ENCODE peak calls at places on chromosome 6, in five cellular contexts. H is mesenchymal stem cell, Z is spleen, X is thoracic aorta, I is IMR-90. F is an unnamed sample. For H3K4me1, the result is how much of the 10 kb centered on the place peaks cover.

GRCh38 chr6:14046476-14047068 is 71.0 kb upstream of the CD83 start:
- DNase-seq in H (peak), Z (no peak), X (no peak), I (peak), F (no peak)

GRCh38 chr6:150977276-150977675 is 111.8 kb downstream of the MTHFD1L start:
- DNase-seq in H (no peak), Z (no peak), X (no peak), I (no peak), F (no peak)

GRCh38 chr6:142900467-142900961 is 44.5 kb downstream of the HIVEP2 start:
- DNase-seq in H (peak), Z (no peak), X (no peak), I (no peak), F (no peak)

GRCh38 chr6:87772597-87773530 is 70.8 kb upstream of the AKIRIN2 start:
- DNase-seq in H (peak), Z (no peak), X (no peak), I (peak), F (no peak)

GRCh38 chr6:43465978-43466377 is 10.6 kb upstream of the DLK2 start:
- DNase-seq in H (no peak), Z (no peak), X (no peak), I (no peak), F (no peak)

GRCh38 chr6:141482773-141483172 is 650.0 kb upstream of the GJE1 start:
- DNase-seq in H (no peak), Z (no peak), X (no peak), I (peak), F (no peak)

GRCh38 chr6:39153766-39154397 is 38.9 kb upstream of the SAYSD1 start:
- DNase-seq in H (no peak), Z (no peak), X (no peak), I (no peak), F (no peak)

GRCh38 chr6:32154514-32155161 is 697 bp downstream of the PPT2 start:
- DNase-seq in H (peak), Z (peak), X (peak), I (peak), F (peak)

GRCh38 chr6:135323202-135323668 is 142.1 kb downstream of the MYB start:
- DNase-seq in H (no peak), Z (no peak), X (no peak), I (no peak), F (no peak)

GRCh38 chr6:20644667-20645370 is 110.6 kb downstream of the CDKAL1 start:
- DNase-seq in H (no peak), Z (no peak), X (no peak), I (peak), F (no peak)

GRCh38 chr6:138253731-138254130 is 35.4 kb upstream of the PBOV1 start:
- DNase-seq in H (no peak), Z (no peak), X (no peak), I (no peak), F (no peak)

GRCh38 chr6:42805297-42805861 is 23.5 kb downstream of the BICRAL start:
- DNase-seq in H (no peak), Z (no peak), X (no peak), I (no peak), F (no peak)

GRCh38 chr6:72246926-72247325 is 360.6 kb downstream of the RIMS1 start:
- DNase-seq in H (no peak), Z (no peak), X (no peak), I (peak), F (no peak)

GRCh38 chr6:52729594-52729993 is 33.7 kb downstream of the GSTA2 start:
- DNase-seq in H (no peak), Z (no peak), X (no peak), I (no peak), F (no peak)
- H3K4me1 ChIP-seq in H (under half), Z (under half), X (under half), I (under half), F (under half)

DNA sequence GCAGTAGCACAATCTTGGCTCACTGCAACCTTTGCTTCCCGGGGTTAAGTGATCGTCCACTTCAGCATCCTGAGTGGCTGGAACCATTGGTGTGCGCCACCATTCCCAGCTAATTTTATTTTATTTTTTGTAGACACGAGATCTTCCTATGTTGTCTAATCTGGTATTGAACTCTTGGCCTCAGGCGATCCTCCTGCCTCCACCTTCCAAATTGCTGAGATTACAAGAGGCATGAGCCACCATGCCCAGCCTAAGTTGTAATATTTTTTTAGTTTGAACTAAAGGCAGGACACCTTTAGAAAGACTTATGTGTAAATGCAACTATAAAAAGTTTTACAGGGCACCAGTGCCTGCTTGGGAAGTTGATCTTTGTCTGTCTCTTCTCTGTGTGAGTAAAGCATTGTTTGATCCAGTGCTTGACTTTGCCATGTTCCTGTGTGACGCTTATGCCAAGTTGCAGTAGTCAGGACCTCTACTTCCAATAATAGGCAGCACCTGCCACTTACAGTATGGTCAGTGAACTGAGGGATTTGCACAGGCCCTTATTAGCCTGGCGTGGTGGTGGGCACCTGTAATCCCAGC is 46.9 kb downstream of the JARID2 start:
- DNase-seq in H (no peak), Z (no peak), X (no peak), I (no peak), F (no peak)
- H3K4me1 ChIP-seq in H (under half), Z (under half), X (under half), I (under half), F (under half)

DNA sequence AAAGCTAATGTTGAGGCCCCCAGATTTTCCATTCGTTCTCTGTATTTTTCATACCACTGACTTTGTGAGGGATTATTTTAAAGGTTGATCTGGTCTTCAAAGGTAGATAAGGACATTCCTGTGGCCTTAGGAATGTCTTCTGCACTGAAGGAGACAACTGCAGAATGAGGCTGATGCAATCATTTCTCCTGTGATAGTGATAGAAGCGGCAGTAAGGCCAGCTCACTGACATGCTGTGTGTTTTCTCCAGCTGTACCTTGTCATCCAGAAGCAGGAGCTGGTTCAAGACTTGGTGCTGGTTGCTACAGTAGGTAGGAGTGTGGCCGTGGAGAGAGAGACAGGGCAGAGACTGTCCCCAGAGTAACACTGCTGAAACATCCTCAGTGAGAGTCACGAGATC is 53.8 kb downstream of the DCBLD1 start:
- DNase-seq in H (peak), Z (no peak), X (no peak), I (peak), F (no peak)
- H3K4me1 ChIP-seq in H (under half), Z (under half), X (under half), I (under half), F (under half)

GRCh38 chr6:158041788-158042187 is 60.1 kb downstream of the SYNJ2 start:
- DNase-seq in H (no peak), Z (no peak), X (no peak), I (no peak), F (no peak)
- H3K4me1 ChIP-seq in H (half or more), Z (under half), X (under half), I (under half), F (under half)

F was measured in foreskin keratinocyte.